ENCODE peak calls at places on chromosomes 6 and 20, in four cellular contexts. D is IMR-90, I is HepG2, K is K562. T is an unnamed sample.

GRCh38 chr6:12956991-12957320 is 240.4 kb downstream of the PHACTR1 start:
- DNase-seq in I (no peak), K (no peak), D (no peak), T (no peak)

GRCh38 chr6:97392735-97393134 is 109.7 kb upstream of the MMS22L start:
- DNase-seq in K (no peak), D (no peak), I (no peak), T (no peak)

GRCh38 chr6:166258854-166259276 is 49.3 kb downstream of the PRR18 start:
- DNase-seq in K (no peak), I (no peak), D (no peak), T (no peak)

GRCh38 chr6:134714679-134715078 is 235.2 kb downstream of the ALDH8A1 start:
- DNase-seq in I (no peak), D (peak), K (no peak), T (no peak)

GRCh38 chr6:71510856-71511255 is 222.2 kb downstream of the OGFRL1 start:
- DNase-seq in K (no peak), I (no peak), D (no peak), T (no peak)

GRCh38 chr6:3665608-3666007 is 85.9 kb downstream of the PXDC1 start:
- DNase-seq in K (no peak), D (no peak), I (no peak), T (no peak)

GRCh38 chr20:25020901-25021301 is 28.4 kb upstream of the APMAP start:
- DNase-seq in K (no peak), D (no peak), I (no peak), T (no peak)

GRCh38 chr20:44118185-44119034 is 68.6 kb downstream of the JPH2 start:
- DNase-seq in I (no peak), K (no peak), D (no peak), T (no peak)

GRCh38 chr6:89311853-89312531 is 3.1 kb downstream of the GABRR2 start:
- DNase-seq in D (peak), I (peak), K (no peak), T (no peak)

GRCh38 chr6:88839280-88839679 is 124.1 kb downstream of the RNGTT start:
- DNase-seq in I (no peak), D (no peak), K (no peak), T (no peak)

GRCh38 chr6:134420638-134421181 is 102.8 kb upstream of the SGK1 start:
- DNase-seq in K (no peak), I (no peak), D (peak), T (no peak)

GRCh38 chr20:61488030-61488429 is 236.0 kb downstream of the CDH4 start:
- DNase-seq in I (no peak), K (no peak), D (no peak), T (no peak)

GRCh38 chr6:131918650-131919355 is 32.4 kb downstream of the CCN2 start:
- DNase-seq in I (no peak), K (no peak), D (no peak), T (no peak)

GRCh38 chr6:11538799-11539468 is 1.4 kb downstream of the TMEM170B start:
- DNase-seq in K (no peak), I (no peak), D (no peak), T (no peak)

GRCh38 chr6:20559924-20560551 is 25.8 kb downstream of the CDKAL1 start:
- DNase-seq in K (no peak), D (no peak), I (no peak), T (peak)

GRCh38 chr20:61042501-61043385 is 209.3 kb upstream of the CDH4 start:
- DNase-seq in D (peak), K (no peak), I (no peak), T (no peak)

GRCh38 chr6:32796848-32797776 is 19.7 kb downstream of the HLA-DOB start:
- DNase-seq in I (peak), D (peak), K (peak), T (peak)

GRCh38 chr20:44716309-44717106 is 1.3 kb downstream of the CCN5 start:
- DNase-seq in D (no peak), K (no peak), I (no peak), T (no peak)

GRCh38 chr20:60921021-60921622 is 330.9 kb upstream of the CDH4 start:
- DNase-seq in I (peak), K (peak), D (peak), T (no peak)

GRCh38 chr20:32201977-32202363 is 5.6 kb downstream of the PLAGL2 start:
- DNase-seq in K (no peak), D (no peak), I (no peak), T (no peak)

GRCh38 chr20:44208770-44209169 is 1.8 kb downstream of the OSER1 start:
- DNase-seq in I (peak), K (no peak), D (peak), T (no peak)

GRCh38 chr6:138188278-138188923 is 26.7 kb downstream of the ARFGEF3 start:
- DNase-seq in D (no peak), K (no peak), I (no peak), T (no peak)

GRCh38 chr20:33984320-33984719 is 9.4 kb upstream of the RALY start:
- DNase-seq in D (no peak), K (no peak), I (no peak), T (no peak)

GRCh38 chr6:36323062-36323461 is 13.6 kb downstream of the BNIP5 start:
- DNase-seq in I (no peak), K (no peak), D (no peak), T (peak)

GRCh38 chr20:19828233-19828632 is 70.2 kb downstream of the RIN2 start:
- DNase-seq in I (peak), D (peak), K (no peak), T (no peak)
- TF ChIP-seq MXI1 in I (no peak), D (no peak), K (no peak), T (no peak)

GRCh38 chr6:31336872-31337496 is 20.0 kb downstream of the HLA-B start:
- DNase-seq in K (no peak), I (no peak), D (no peak), T (no peak)

GRCh38 chr6:31328355-31328960 is 28.5 kb downstream of the HLA-B start:
- DNase-seq in I (no peak), D (no peak), K (no peak), T (no peak)

DNA sequence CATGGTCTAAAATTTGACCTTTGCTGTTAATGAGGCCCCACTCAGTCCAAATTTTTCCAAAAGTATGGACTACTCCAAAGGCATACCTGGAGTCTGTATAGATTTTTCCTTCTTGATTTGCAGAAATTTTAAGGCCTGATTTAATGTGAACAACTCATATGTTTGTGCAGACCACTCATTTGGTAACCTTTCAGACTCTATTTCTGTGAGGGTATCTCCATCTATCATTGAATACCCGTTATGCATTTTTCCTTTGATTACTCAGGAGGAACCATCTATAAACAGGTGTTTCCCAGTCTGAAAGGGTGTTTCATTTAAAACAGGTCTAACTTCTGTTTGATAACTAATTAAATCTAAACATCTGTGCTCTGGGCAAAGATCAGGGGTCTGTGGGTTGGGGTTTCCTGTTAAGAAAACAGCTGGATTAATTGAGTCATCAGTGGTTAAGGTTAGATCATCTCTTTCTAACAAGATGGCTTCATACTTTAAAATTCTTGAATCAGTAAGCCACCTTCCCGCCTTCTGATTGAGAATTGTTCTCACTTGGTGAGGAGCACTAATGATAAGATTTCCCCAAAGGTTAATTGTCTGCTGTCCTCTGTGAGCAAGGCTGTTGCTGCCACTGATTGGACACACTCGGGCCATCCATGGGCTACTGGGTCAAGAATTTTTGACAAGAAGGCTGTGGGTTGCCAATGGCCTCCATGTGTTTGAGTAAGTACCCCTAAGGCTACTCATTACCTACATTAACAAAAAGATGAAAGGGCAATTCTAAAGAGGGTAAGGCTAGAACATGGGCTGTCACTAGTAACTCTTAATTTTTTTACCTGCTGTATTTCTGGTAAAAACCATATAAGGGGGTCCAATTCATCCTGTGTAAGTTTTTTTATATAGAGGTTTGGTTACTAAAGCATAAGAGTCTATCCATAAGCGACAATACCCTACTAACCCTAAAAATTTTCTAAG is 24.1 kb downstream of the HLA-B start:
- DNase-seq in D (no peak), K (no peak), I (no peak), T (no peak)
- TF ChIP-seq MXI1 in D (no peak), K (no peak), I (no peak), T (no peak)

GRCh38 chr6:150634641-150635292 is 35.1 kb downstream of the PLEKHG1 start:
- DNase-seq in I (no peak), K (no peak), D (no peak), T (no peak)

GRCh38 chr6:150631982-150632642 is 32.4 kb downstream of the PLEKHG1 start:
- DNase-seq in K (no peak), I (no peak), D (no peak), T (no peak)

GRCh38 chr6:150631283-150631981 is 31.7 kb downstream of the PLEKHG1 start:
- DNase-seq in K (no peak), I (no peak), D (no peak), T (no peak)

GRCh38 chr6:150632785-150633465 is 33.2 kb downstream of the PLEKHG1 start:
- DNase-seq in I (no peak), D (no peak), K (no peak), T (no peak)

DNA sequence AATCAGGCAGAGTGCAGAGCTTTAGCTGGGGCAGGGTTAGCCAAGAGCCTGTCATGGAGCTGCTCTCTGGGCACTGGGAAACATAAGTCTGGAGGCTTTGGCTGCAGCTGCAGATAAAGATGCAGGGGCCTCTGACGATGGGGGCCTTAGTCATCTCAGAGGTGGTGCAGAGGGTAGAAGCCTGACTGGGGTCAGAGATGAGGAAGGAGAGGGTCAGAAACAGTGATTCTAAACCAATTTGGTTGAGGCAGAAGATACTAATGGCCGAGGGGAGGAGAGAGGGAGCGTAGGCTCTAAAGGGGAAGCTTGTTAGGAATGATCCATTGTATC is 33.7 kb downstream of the PLEKHG1 start:
- DNase-seq in D (no peak), I (no peak), K (no peak), T (no peak)
- TF ChIP-seq MXI1 in D (no peak), I (no peak), K (no peak), T (no peak)

GRCh38 chr6:15062311-15063252 is 183.3 kb upstream of the JARID2 start:
- DNase-seq in D (peak), I (no peak), K (peak), T (no peak)
- TF ChIP-seq MXI1 in D (peak), I (no peak), K (peak), T (no peak)

DNA sequence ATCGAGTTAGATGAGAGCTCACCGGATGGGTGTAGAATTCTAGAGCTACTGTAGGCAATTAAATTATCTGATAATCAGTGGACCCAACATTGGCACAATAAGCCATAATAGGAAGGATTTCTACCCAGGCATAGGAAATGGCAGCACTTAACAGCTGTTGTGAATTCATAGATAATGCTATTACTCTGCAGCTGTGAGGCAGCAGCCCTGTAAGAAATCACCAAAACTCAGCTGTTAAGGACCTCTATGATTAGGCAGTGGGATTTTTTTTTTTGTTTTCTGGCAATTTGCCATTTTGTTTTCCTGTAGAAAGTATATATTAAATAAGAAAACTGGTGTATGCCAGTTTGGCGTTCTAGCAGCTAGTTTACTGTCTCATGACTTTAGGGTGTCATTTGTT is 609.1 kb upstream of the SLC35B3 start:
- DNase-seq in K (no peak), D (no peak), I (no peak), T (no peak)
- TF ChIP-seq MXI1 in K (no peak), D (no peak), I (no peak), T (no peak)

GRCh38 chr6:57089687-57090457 is at the start of gene ZNF451:
- DNase-seq in D (peak), K (peak), I (peak), T (peak)
- TF ChIP-seq MXI1 in D (peak), K (peak), I (peak), T (peak)

GRCh38 chr6:136014454-136015421 is 163.2 kb downstream of the PDE7B start:
- DNase-seq in K (no peak), D (peak), I (no peak), T (no peak)

GRCh38 chr6:136012948-136013347 is 161.4 kb downstream of the PDE7B start:
- DNase-seq in D (peak), I (no peak), K (no peak), T (no peak)

GRCh38 chr6:136011475-136011874 is 160.0 kb downstream of the PDE7B start:
- DNase-seq in D (peak), I (no peak), K (no peak), T (no peak)

GRCh38 chr6:136015531-136015930 is 164.0 kb downstream of the PDE7B start:
- DNase-seq in I (no peak), K (no peak), D (peak), T (no peak)

GRCh38 chr6:136012198-136012884 is 160.8 kb downstream of the PDE7B start:
- DNase-seq in I (no peak), K (no peak), D (peak), T (no peak)
- TF ChIP-seq MXI1 in I (no peak), K (no peak), D (no peak), T (no peak)

GRCh38 chr6:67897998-67898607 is 737.0 kb upstream of the ADGRB3 start:
- DNase-seq in I (no peak), K (no peak), D (no peak), T (no peak)
- TF ChIP-seq MXI1 in I (no peak), K (no peak), D (no peak), T (no peak)

GRCh38 chr6:45791600-45792168 is 224.0 kb downstream of the CLIC5 start:
- DNase-seq in I (no peak), D (peak), K (no peak), T (no peak)

GRCh38 chr6:45791181-45791580 is 224.5 kb downstream of the CLIC5 start:
- DNase-seq in K (no peak), I (no peak), D (peak), T (no peak)

GRCh38 chr6:45787384-45787783 is 228.3 kb downstream of the CLIC5 start:
- DNase-seq in K (no peak), I (no peak), D (no peak), T (no peak)

GRCh38 chr6:45786243-45786795 is 229.3 kb downstream of the CLIC5 start:
- DNase-seq in I (no peak), D (no peak), K (no peak), T (no peak)

GRCh38 chr6:45789238-45789637 is 226.4 kb downstream of the CLIC5 start:
- DNase-seq in K (no peak), I (no peak), D (no peak), T (no peak)
- TF ChIP-seq MXI1 in K (no peak), I (no peak), D (no peak), T (no peak)

T was measured in SK-N-SH.